ENCODE peak calls at places on chromosomes 11 and 22, in eight cellular contexts. B is heart right ventricle; N is naive thymus-derived CD4-positive, alpha-beta T cell; Y is keratinocyte; P is CD4-positive, alpha-beta T cell; G is neuronal stem cell; U is IMR-90; M is pancreas. F is an unnamed sample. For H3K9me3, the result is how much of the 10 kb centered on the place peaks cover.

GRCh38 chr11:122398167-122398566 is 257.4 kb upstream of the UBASH3B start:
- DNase-seq in B (no peak), N (no peak), Y (no peak), P (no peak), G (no peak), U (peak), M (no peak), F (no peak)

GRCh38 chr11:75997273-75997552 is 182.2 kb downstream of the UVRAG start:
- DNase-seq in B (no peak), N (no peak), Y (no peak), P (no peak), G (no peak), U (no peak), M (no peak), F (no peak)

GRCh38 chr11:2791521-2792375 is 92.0 kb upstream of the KCNQ1OT1 start:
- DNase-seq in B (no peak), N (peak), Y (no peak), P (peak), G (no peak), U (no peak), M (no peak), F (no peak)

GRCh38 chr11:115291391-115291744 is 212.8 kb downstream of the CADM1 start:
- DNase-seq in B (no peak), N (no peak), Y (no peak), P (no peak), G (no peak), U (no peak), M (no peak), F (no peak)

GRCh38 chr11:14248577-14248976 is 110.4 kb downstream of the RRAS2 start:
- DNase-seq in B (no peak), N (peak), Y (no peak), P (peak), G (peak), U (no peak), M (no peak), F (no peak)

GRCh38 chr22:35212020-35212419 is 45.3 kb upstream of the HMGXB4 start:
- DNase-seq in B (no peak), N (no peak), Y (no peak), P (no peak), G (no peak), U (peak), M (peak), F (no peak)

GRCh38 chr11:45250035-45250693 is 36.0 kb downstream of the SYT13 start:
- DNase-seq in B (no peak), N (no peak), Y (no peak), P (no peak), G (no peak), U (no peak), M (no peak), F (no peak)

GRCh38 chr11:2209900-2210321 is 38.3 kb upstream of the TH start:
- DNase-seq in B (peak), N (no peak), Y (no peak), P (no peak), G (no peak), U (no peak), M (no peak), F (no peak)

GRCh38 chr22:27718186-27719032 is 83.1 kb downstream of the MN1 start:
- DNase-seq in B (peak), N (no peak), Y (peak), P (no peak), G (no peak), U (peak), M (no peak), F (no peak)

GRCh38 chr11:6737872-6738466 is 33.8 kb downstream of the OR2AG2 start:
- DNase-seq in B (peak), N (peak), Y (no peak), P (peak), G (no peak), U (peak), M (peak), F (no peak)

GRCh38 chr11:91730071-91730470 is 494.5 kb upstream of the FAT3 start:
- DNase-seq in B (no peak), N (no peak), Y (no peak), P (no peak), G (no peak), U (no peak), M (no peak), F (no peak)

DNA sequence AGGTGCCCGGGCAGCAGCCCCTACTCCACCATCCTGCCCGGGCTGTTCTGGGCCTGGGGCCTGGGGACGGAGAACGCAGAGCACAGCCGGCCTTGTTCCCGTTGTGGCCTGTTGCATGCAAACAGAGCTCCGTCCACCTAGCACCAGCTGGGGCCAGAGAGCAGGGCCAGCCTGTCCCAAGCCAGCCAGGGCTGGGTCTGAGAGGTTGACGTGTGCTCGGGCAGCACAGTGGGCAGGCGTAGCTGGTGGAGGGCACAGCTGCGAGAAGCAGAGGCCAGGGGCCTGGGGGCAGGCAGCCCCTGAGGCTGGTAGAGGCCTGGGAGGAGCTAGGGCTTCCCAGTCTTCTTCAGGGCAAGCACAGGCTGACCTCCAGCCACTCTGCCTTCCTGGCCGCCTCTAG is 1192.6 kb downstream of the BRD1 start:
- DNase-seq in B (no peak), N (no peak), Y (no peak), P (no peak), G (no peak), U (no peak), M (no peak), F (no peak)
- H3K9me3 ChIP-seq in B (under half), N (under half), Y (under half), P (under half), G (under half), U (half or more), M (under half), F (under half)

GRCh38 chr22:45261407-45262088 is 20.9 kb upstream of the KIAA0930 start:
- DNase-seq in B (no peak), N (no peak), Y (no peak), P (no peak), G (no peak), U (no peak), M (no peak), F (no peak)
- H3K9me3 ChIP-seq in B (under half), N (under half), Y (under half), P (under half), G (under half), U (under half), M (under half), F (under half)

GRCh38 chr11:54832676-54833075 is 126.0 kb downstream of the OR4A5 start:
- DNase-seq in B (no peak), N (no peak), Y (no peak), P (no peak), G (no peak), U (no peak), M (no peak), F (no peak)
- H3K9me3 ChIP-seq in B (half or more), N (under half), Y (under half), P (under half), G (under half), U (under half), M (under half), F (under half)

DNA sequence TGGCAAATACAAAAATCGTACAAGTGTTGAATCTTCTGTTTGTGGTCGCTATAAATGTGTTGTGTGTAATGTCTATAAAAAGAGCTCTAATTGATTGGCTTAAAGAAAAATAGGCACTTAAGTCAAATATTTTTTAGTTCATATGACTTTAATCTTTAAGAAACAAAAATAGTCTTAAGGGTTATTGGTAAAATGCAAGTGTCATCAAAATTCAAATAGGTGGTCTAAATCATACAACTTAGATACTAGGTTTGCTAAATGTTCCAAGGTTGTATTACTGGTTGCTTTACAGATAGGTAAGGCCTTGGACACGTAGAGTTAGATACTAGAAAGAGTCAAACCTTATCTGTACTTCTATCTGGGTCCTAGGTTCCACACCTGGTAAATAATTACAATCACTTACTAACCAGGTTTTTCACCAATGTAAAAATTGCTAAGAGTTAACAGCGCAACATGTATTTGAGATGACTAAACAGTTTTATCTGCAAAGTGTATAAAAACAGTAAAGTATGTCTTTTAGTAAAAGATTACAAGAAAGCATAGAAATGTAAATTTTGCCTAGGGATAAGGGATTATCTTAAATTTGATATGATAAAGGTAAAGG is 91.1 kb upstream of the GNAZ start:
- DNase-seq in B (no peak), N (no peak), Y (no peak), P (no peak), G (no peak), U (no peak), M (no peak), F (no peak)
- H3K9me3 ChIP-seq in B (under half), N (under half), Y (under half), P (under half), G (under half), U (under half), M (under half), F (under half)

GRCh38 chr11:99593197-99593596 is 572.4 kb downstream of the CNTN5 start:
- DNase-seq in B (no peak), N (no peak), Y (no peak), P (no peak), G (no peak), U (no peak), M (no peak), F (no peak)
- H3K9me3 ChIP-seq in B (under half), N (under half), Y (under half), P (under half), G (under half), U (under half), M (under half), F (under half)

DNA sequence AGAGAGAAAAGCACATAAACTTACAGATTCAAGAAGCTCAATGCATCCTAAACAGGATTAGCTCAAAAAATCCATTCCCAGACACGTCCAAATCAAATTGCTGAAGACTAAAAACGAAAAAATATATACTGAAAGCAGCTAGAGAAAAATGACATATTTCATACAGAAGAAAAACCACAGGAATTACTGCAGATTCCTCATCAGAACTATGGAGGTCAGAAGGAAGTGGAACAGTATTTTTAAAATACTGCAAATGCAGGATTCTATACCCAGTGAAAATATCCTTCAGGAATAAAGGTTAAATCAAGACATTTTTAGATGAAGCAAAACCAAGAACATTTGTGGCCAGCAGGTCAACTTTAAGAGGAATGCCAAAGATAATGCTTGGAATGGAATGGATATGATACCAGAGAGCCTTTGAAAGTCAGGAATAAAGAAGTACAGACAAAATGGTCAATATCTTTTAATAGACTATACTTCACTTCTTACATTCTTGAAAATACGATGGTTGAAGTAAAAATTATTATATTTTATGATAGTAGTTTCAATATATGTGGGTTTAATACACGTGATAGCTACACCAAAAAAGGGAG is 352.9 kb downstream of the CTTN start:
- DNase-seq in B (no peak), N (no peak), Y (no peak), P (no peak), G (no peak), U (no peak), M (no peak), F (no peak)
- H3K9me3 ChIP-seq in B (under half), N (under half), Y (under half), P (under half), G (under half), U (under half), M (under half), F (under half)

F was measured in esophagus squamous epithelium.